ENCODE peak calls at places on chromosomes 1 and 21, in four cellular contexts. H, N, R and E are unnamed samples.
A peak's percentile ranks its signal among the peaks of the same experiment; 100 is the strongest.

GRCh38 chr21:39040494-39041110 is 142.6 kb downstream of the PSMG1 start:
- DNase-seq in H (no peak), R (no peak), N (no peak), E (no peak)

GRCh38 chr1:35215346-35215745 is 22.4 kb upstream of the SFPQ start:
- DNase-seq in H (no peak), R (peak; percentile 51), N (no peak), E (no peak)

GRCh38 chr1:69081671-69082070 is 486.1 kb upstream of the LRRC7 start:
- DNase-seq in N (no peak), R (no peak), H (no peak), E (no peak)

GRCh38 chr21:26388731-26389231 is 184.3 kb downstream of the CYYR1 start:
- DNase-seq in N (no peak), R (peak; percentile 85), H (peak; percentile 44), E (no peak)

GRCh38 chr1:200894712-200895447 is at the start of gene INAVA:
- DNase-seq in H (no peak), R (no peak), N (no peak), E (no peak)

GRCh38 chr21:38349111-38349746 is 92.4 kb downstream of the KCNJ15 start:
- DNase-seq in N (no peak), R (no peak), H (peak; percentile 99), E (no peak)

GRCh38 chr1:26540346-26540745 is 10.8 kb downstream of the RPS6KA1 start:
- DNase-seq in H (no peak), R (no peak), N (no peak), E (no peak)

GRCh38 chr1:230424440-230425251 is 1.5 kb downstream of the PGBD5 start:
- DNase-seq in H (no peak), R (no peak), N (no peak), E (no peak)

GRCh38 chr1:64263856-64264255 is 60.4 kb downstream of the UBE2U start:
- DNase-seq in R (no peak), N (no peak), H (no peak), E (no peak)

GRCh38 chr21:44901391-44902074 is 19.2 kb downstream of the ITGB2 start:
- DNase-seq in R (no peak), N (no peak), H (no peak), E (no peak)

GRCh38 chr1:63698001-63698838 is 75.6 kb upstream of the ROR1 start:
- DNase-seq in H (no peak), R (no peak), N (no peak), E (no peak)

GRCh38 chr1:213989740-213990472 is 2.1 kb downstream of the PROX1 start:
- DNase-seq in H (no peak), N (no peak), R (peak; percentile 10), E (no peak)

GRCh38 chr1:56713112-56713511 is 68.0 kb downstream of the PRKAA2 start:
- DNase-seq in R (no peak), H (no peak), N (no peak), E (no peak)

GRCh38 chr1:62068978-62069377 is 125.7 kb upstream of the L1TD1 start:
- DNase-seq in R (no peak), H (peak; percentile 31), N (peak; percentile 15), E (no peak)

GRCh38 chr1:59151387-59151761 is 145.5 kb upstream of the FGGY start:
- DNase-seq in H (no peak), R (no peak), N (no peak), E (no peak)

GRCh38 chr1:246875041-246876026 is 56.4 kb downstream of the AHCTF1 start:
- DNase-seq in H (peak; percentile 65), R (peak; percentile 77), N (no peak), E (no peak)

GRCh38 chr1:44425327-44426082 is 20.4 kb downstream of the RNF220 start:
- DNase-seq in H (no peak), R (no peak), N (no peak), E (no peak)

GRCh38 chr1:27967106-27967883 is 7.5 kb downstream of the XKR8 start:
- DNase-seq in R (no peak), N (no peak), H (no peak), E (no peak)

GRCh38 chr1:69738458-69738857 is 170.7 kb downstream of the LRRC7 start:
- DNase-seq in N (no peak), R (no peak), H (peak; percentile 23), E (no peak)

GRCh38 chr1:41682845-41683630 is 198.6 kb upstream of the EDN2 start:
- DNase-seq in N (no peak), H (no peak), R (no peak), E (no peak)

GRCh38 chr1:29563571-29563970 is 327.2 kb downstream of the PTPRU start:
- DNase-seq in N (no peak), R (peak; percentile 8), H (no peak), E (no peak)

GRCh38 chr1:24830680-24831272 is 85.5 kb downstream of the CLIC4 start:
- DNase-seq in H (peak; percentile 84), N (no peak), R (peak; percentile 78), E (peak; percentile 27)

GRCh38 chr1:6859415-6860343 is 74.4 kb downstream of the CAMTA1 start:
- DNase-seq in R (peak; percentile 97), N (no peak), H (peak; percentile 95), E (no peak)

GRCh38 chr1:242870944-242871343 is 346.4 kb upstream of the PLD5 start:
- DNase-seq in H (no peak), R (no peak), N (no peak), E (no peak)

GRCh38 chr1:31102501-31102950 is 37.0 kb upstream of the PUM1 start:
- DNase-seq in R (peak; percentile 86), N (peak; percentile 13), H (peak; percentile 41), E (no peak)

GRCh38 chr1:21821385-21822019 is 9.4 kb downstream of the LDLRAD2 start:
- DNase-seq in H (no peak), R (no peak), N (no peak), E (no peak)

GRCh38 chr1:154445040-154445472 is 39.9 kb downstream of the IL6R start:
- DNase-seq in H (peak; percentile 81), N (no peak), R (peak; percentile 85), E (no peak)

GRCh38 chr1:19685994-19686393 is 21.3 kb downstream of the HTR6 start:
- DNase-seq in H (no peak), R (no peak), N (no peak), E (no peak)

DNA sequence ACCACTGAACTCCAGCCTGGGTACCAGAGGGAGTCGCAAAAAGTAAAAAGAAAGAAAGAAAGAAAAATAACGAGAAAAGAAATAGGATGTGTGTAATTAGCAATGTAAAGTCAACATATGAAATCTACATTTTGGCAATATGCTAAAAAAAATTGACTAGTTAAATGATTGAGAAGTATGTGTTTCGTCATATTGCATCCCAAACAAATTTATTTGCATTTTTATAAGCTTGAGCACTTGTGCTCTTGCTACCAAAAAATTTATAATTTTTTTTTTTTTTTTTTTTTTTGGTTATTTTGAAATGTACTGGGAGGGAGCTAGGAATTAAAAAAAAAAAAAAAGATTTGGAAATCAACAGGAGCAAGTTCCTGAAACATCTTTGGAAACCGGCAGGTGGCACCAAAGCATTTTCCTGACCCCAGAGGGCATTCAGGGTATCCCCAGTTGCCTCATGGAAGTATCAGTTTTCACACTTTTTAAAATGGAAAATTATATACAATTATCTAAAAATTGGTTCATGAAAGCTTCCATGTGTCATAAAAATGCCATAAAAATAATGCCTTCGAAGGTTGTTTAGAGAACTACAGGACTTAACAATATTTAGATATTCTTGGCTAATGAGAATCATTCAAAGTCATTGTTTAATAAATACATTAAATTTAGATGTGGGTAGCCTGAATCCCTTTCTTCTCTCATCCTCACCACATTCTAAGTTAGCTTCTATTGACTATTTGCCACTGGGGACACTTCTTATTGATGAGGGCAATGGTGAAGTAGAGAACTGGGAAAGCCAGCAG is 4.8 kb upstream of the HEATR1 start:
- DNase-seq in H (peak; percentile 37), R (peak; percentile 61), N (no peak), E (peak; percentile 18)
- TF ChIP-seq CTCF in H (peak; percentile 49), R (peak; percentile 50), N (no peak), E (peak; percentile 63)

GRCh38 chr21:42406201-42406601 is 2.5 kb downstream of the UBASH3A start:
- DNase-seq in H (no peak), N (no peak), R (no peak), E (no peak)
- H3K4me3 ChIP-seq in H (no peak overlapping the region), N (no peak overlapping the region), R (no peak overlapping the region), E (no peak overlapping the region)

DNA sequence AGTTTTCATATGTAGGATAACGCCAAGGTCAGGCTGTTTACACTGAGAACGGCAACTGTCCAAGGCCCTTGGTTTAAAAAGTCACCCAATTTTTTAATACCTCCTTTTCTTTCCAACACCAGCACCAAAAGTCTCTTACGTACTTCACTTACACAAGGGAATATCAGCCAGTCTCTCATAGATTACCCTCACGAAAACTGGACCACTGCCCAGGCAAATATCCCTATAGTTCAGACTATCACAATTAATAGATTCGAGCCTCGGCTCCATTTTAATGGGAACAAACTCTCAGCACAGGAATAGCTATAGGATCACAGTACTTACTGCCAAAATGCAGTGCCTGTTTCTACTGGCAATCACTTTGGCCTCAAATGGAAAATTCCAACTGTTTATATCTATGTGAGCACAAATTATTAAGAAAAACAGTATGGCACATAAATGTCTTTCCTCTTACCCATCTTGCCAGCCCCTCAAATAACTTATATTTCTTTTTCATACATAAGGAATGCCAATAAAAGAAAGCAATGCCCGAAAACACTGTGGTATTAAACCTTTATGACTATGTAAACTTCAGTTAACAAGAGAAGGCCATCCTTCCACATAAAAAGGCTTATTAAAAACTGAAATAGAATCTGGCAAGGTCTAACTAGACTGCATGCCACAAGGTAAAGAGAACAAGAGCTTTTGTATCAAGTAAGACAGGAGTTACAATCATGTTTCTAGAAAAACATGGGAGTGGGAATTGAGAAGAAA is 97.8 kb downstream of the SLC45A1 start:
- DNase-seq in H (no peak), R (no peak), N (no peak), E (peak; percentile 95)
- TF ChIP-seq CTCF in H (no peak), R (no peak), N (no peak), E (no peak)

DNA sequence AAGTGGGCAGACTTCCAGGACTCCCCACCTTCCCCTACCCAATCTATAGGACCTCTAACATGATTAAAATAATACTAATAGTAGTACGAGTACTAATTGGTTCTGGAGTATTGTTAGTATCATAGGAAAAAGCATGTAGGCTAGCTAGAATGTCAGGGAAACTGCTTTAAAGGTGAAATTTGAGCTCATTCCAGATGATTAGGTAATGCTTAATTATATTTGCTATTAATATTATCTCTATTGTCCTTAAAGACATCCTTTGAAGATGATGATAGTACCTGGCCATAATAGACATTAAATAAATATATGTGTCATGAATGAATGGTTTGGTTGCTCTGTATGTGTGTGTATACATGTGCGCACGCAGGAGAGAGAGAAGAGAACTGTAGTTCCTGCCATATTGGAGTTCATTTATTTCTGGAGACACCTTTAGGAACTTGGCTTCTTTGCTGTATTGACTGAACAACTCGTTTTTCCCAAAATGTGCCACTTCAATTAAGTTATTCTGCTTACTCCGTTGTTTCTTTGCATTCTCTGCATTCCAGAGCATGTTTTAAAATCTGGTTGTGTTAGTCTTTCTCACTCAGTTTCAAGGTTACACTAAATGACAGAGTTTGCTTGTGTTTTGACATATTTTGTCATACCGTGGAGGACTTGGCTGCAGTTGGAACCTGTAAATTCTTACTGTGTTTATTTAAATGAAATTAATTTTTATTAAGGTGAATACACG is 117.1 kb downstream of the OSBPL9 start:
- DNase-seq in H (no peak), N (no peak), R (peak; percentile 8), E (peak; percentile 63)
- H3K4me3 ChIP-seq in H (no peak overlapping the region), N (no peak overlapping the region), R (no peak overlapping the region), E (no peak overlapping the region)